ENCODE peak calls at places on chromosome 12, in ten cellular contexts. I is naive thymus-derived CD4-positive, alpha-beta T cell; B is astrocyte; J is Panc1; C is mesendoderm; Q is SJSA1; A is fibroblast of lung; X is tibial artery; S is pancreas; Z is lower lobe of right lung. R is an unnamed sample. For H3K27me3, the result is how much of the 10 kb centered on the place peaks cover.

GRCh38 chr12:107320929-107321618 is 227.7 kb upstream of the CRY1 start:
- DNase-seq in J (no peak), S (no peak), C (peak), Z (peak), X (no peak), A (peak), Q (no peak), I (peak), B (peak), R (peak)

GRCh38 chr12:114025935-114026334 is 59.8 kb upstream of the RBM19 start:
- DNase-seq in S (no peak), J (no peak), Z (no peak), X (no peak), A (no peak), I (no peak), C (no peak), Q (no peak), B (no peak), R (peak)

GRCh38 chr12:14310866-14311265 is 54.6 kb upstream of the ATF7IP start:
- DNase-seq in J (no peak), B (no peak), Z (no peak), C (no peak), I (no peak), A (no peak), Q (no peak), S (no peak), X (no peak), R (no peak)

GRCh38 chr12:1369460-1369859 is 224.9 kb downstream of the FBXL14 start:
- DNase-seq in Q (no peak), S (no peak), I (no peak), B (no peak), J (no peak), C (no peak), X (no peak), Z (no peak), A (peak), R (no peak)

GRCh38 chr12:14327717-14328116 is 37.8 kb upstream of the ATF7IP start:
- DNase-seq in I (no peak), C (no peak), B (peak), Q (no peak), Z (no peak), S (no peak), J (no peak), A (peak), X (no peak), R (no peak)

GRCh38 chr12:85036241-85036707 is at the start of the genes LRRIQ1 and TSPAN19:
- DNase-seq in B (peak), C (peak), Q (peak), A (peak), I (peak), S (peak), Z (peak), J (peak), X (peak), R (peak)

GRCh38 chr12:63521706-63522105 is 146.6 kb downstream of the DPY19L2 start:
- DNase-seq in S (no peak), X (no peak), B (no peak), I (no peak), J (no peak), Q (no peak), C (no peak), A (no peak), Z (no peak), R (no peak)

GRCh38 chr12:108640802-108641445 is 7.2 kb upstream of the SELPLG start:
- DNase-seq in S (no peak), Q (peak), I (no peak), B (peak), X (no peak), J (no peak), A (peak), C (no peak), Z (peak), R (peak)

GRCh38 chr12:44628180-44628579 is 247.9 kb downstream of the NELL2 start:
- DNase-seq in C (no peak), J (no peak), S (no peak), I (no peak), B (no peak), Z (no peak), X (no peak), A (no peak), Q (no peak), R (no peak)

GRCh38 chr12:91361864-91362263 is 179.2 kb upstream of the DCN start:
- DNase-seq in A (peak), Z (no peak), J (no peak), Q (no peak), X (no peak), B (no peak), I (peak), S (no peak), C (peak), R (no peak)

GRCh38 chr12:2453076-2453806 is 341.5 kb upstream of the FKBP4 start:
- DNase-seq in J (no peak), B (no peak), X (no peak), C (no peak), Q (no peak), S (no peak), Z (no peak), A (no peak), I (no peak), R (no peak)

GRCh38 chr12:127245009-127245408 is 1022.0 kb upstream of the TMEM132C start:
- DNase-seq in C (no peak), Q (no peak), J (no peak), A (peak), S (no peak), I (no peak), Z (no peak), X (no peak), B (peak), R (no peak)

GRCh38 chr12:131473721-131474709 is 236.9 kb upstream of the SFSWAP start:
- DNase-seq in B (no peak), Z (no peak), X (no peak), J (no peak), Q (peak), I (no peak), C (peak), S (no peak), A (no peak), R (no peak)

GRCh38 chr12:103924761-103925641 is 5.2 kb upstream of the HSP90B1 start:
- DNase-seq in Z (no peak), B (peak), X (no peak), J (peak), Q (peak), A (peak), C (peak), I (no peak), S (no peak), R (no peak)

GRCh38 chr12:108210001-108210400 is 80.9 kb downstream of the WSCD2 start:
- DNase-seq in Q (no peak), J (no peak), X (no peak), S (no peak), A (no peak), C (no peak), I (no peak), B (no peak), Z (no peak), R (no peak)

GRCh38 chr12:117162649-117163048 is 27.6 kb downstream of the FBXO21 start:
- DNase-seq in Z (no peak), C (no peak), I (no peak), X (no peak), Q (no peak), J (no peak), S (no peak), B (no peak), A (no peak), R (no peak)

GRCh38 chr12:43482311-43483085 is 69.5 kb downstream of the ADAMTS20 start:
- DNase-seq in J (no peak), Q (no peak), Z (no peak), A (no peak), X (no peak), I (no peak), C (no peak), B (no peak), S (no peak), R (no peak)

GRCh38 chr12:111842556-111843396 is 748 bp downstream of the MAPKAPK5 start:
- DNase-seq in Q (no peak), J (no peak), B (no peak), C (peak), A (peak), S (peak), X (no peak), I (no peak), Z (no peak), R (no peak)

GRCh38 chr12:64169999-64170398 is 52.1 kb downstream of the KICS2 start:
- DNase-seq in Z (no peak), S (no peak), B (no peak), A (peak), Q (no peak), J (no peak), I (no peak), C (no peak), X (no peak), R (no peak)

GRCh38 chr12:72966684-72967083 is 694.5 kb downstream of the TRHDE start:
- DNase-seq in I (no peak), A (no peak), B (no peak), C (no peak), S (no peak), J (no peak), Q (no peak), X (no peak), Z (no peak), R (no peak)

GRCh38 chr12:4587108-4587507 is 25.1 kb downstream of the DYRK4 start:
- DNase-seq in Q (no peak), Z (no peak), S (no peak), B (no peak), X (no peak), A (no peak), I (no peak), J (no peak), C (peak), R (no peak)

GRCh38 chr12:104673294-104674062 is 216.7 kb downstream of the CHST11 start:
- DNase-seq in A (no peak), Q (no peak), I (no peak), B (no peak), Z (no peak), X (no peak), J (no peak), C (no peak), S (no peak), R (no peak)

GRCh38 chr12:20601668-20602280 is 93.4 kb upstream of the SLCO1C1 start:
- DNase-seq in B (peak), X (no peak), Q (no peak), A (peak), C (peak), S (no peak), I (no peak), Z (no peak), J (no peak), R (no peak)

GRCh38 chr12:78970041-78970440 is 105.5 kb downstream of the SYT1 start:
- DNase-seq in Q (no peak), J (no peak), I (no peak), Z (no peak), B (peak), S (no peak), C (no peak), A (peak), X (no peak), R (no peak)

GRCh38 chr12:49346659-49347306 is at the start of gene DNAJC22:
- DNase-seq in S (no peak), Q (no peak), X (peak), I (no peak), Z (no peak), C (peak), A (peak), J (no peak), B (no peak), R (peak)

GRCh38 chr12:66668311-66668710 is 10.6 kb downstream of the GRIP1 start:
- DNase-seq in Q (no peak), I (no peak), X (no peak), C (peak), Z (no peak), J (no peak), A (peak), B (no peak), S (peak), R (no peak)

GRCh38 chr12:117685115-117685926 is 283.5 kb downstream of the KSR2 start:
- DNase-seq in Q (peak), C (peak), S (peak), B (peak), J (peak), X (peak), A (peak), I (no peak), Z (no peak), R (peak)

GRCh38 chr12:75489613-75490210 is 9.2 kb downstream of the GLIPR1 start:
- DNase-seq in Q (no peak), C (no peak), X (no peak), I (no peak), A (peak), Z (no peak), S (no peak), J (no peak), B (peak), R (no peak)

GRCh38 chr12:15526033-15526432 is 203.7 kb downstream of the PTPRO start:
- DNase-seq in C (peak), Q (no peak), A (no peak), X (no peak), I (no peak), B (no peak), S (no peak), Z (no peak), J (no peak), R (no peak)

GRCh38 chr12:107500310-107500709 is 185.3 kb upstream of the PWP1 start:
- DNase-seq in I (no peak), J (no peak), B (no peak), Q (peak), Z (no peak), X (no peak), C (no peak), A (no peak), S (no peak), R (no peak)

GRCh38 chr12:78040111-78040510 is 209.4 kb downstream of the NAV3 start:
- DNase-seq in J (no peak), X (no peak), S (no peak), A (peak), C (no peak), B (peak), Z (no peak), Q (no peak), I (no peak), R (no peak)

GRCh38 chr12:38137716-38138115 is 178.9 kb upstream of the ALG10B start:
- DNase-seq in Q (peak), B (no peak), J (no peak), I (no peak), S (no peak), C (no peak), Z (no peak), A (no peak), X (no peak), R (no peak)

GRCh38 chr12:89461649-89462612 is 62.7 kb downstream of the GALNT4 start:
- DNase-seq in A (peak), X (no peak), J (peak), B (peak), Q (no peak), C (peak), I (peak), Z (no peak), S (no peak), R (no peak)

GRCh38 chr12:55937956-55938355 is 7.0 kb downstream of the DGKA start:
- DNase-seq in Z (no peak), Q (no peak), S (no peak), A (peak), I (no peak), C (peak), X (no peak), J (no peak), B (no peak), R (no peak)

GRCh38 chr12:113586461-113586860 is 114.8 kb upstream of the LHX5 start:
- DNase-seq in S (no peak), B (no peak), C (no peak), J (no peak), Q (no peak), A (no peak), X (peak), I (no peak), Z (no peak), R (no peak)

GRCh38 chr12:19799886-19800602 is 360.8 kb downstream of the AEBP2 start:
- DNase-seq in X (no peak), I (no peak), C (no peak), Z (no peak), Q (no peak), J (no peak), S (no peak), B (peak), A (peak), R (peak)

DNA sequence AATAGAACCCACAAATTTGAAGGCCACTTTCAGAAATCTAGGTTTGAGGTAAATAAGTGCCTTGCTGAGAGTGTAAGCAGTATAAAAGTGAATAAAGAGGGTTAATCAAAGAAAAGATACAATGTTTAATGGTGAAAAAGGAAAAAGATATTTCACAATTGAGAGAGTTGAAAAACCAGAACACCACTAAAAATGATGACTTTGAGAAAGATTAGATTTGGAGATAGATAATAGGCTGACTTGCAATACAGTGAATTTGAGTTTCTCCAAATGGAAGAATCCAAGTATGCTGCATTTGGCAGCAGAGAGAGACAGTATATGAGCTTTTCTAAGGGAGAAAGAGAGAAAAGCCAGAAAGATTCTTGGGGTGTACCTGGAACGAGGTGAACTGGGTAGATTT is 2.2 kb downstream of the DENR start:
- DNase-seq in A (no peak), Z (no peak), S (no peak), B (no peak), C (no peak), J (no peak), Q (no peak), I (no peak), X (no peak), R (no peak)
- H3K4me3 ChIP-seq in A (no peak), Z (no peak), S (no peak), B (no peak), C (no peak), J (no peak), Q (no peak), I (no peak), X (no peak), R (no peak)

DNA sequence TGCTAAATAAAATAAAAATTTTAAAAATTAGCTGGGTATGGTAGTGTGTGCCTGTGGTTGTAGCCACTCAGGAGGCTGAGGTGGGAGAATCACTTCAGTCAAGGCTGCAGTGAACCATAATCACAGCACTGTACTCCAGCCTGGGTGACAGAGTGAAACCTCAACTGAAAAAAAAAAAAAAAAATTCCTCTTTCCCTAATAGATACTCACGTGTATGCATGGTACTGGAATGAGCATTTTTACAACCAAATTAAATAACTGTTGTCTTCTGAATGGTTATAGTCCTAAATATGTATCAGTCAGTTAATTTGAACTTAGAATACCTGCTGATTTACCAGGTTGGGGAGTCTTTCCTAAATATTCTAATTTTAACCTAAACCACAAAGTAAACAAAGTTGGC is 98.3 kb upstream of the ATF1 start:
- DNase-seq in B (no peak), Q (no peak), I (no peak), A (no peak), X (no peak), J (no peak), S (no peak), C (no peak), Z (no peak), R (no peak)
- H3K27me3 ChIP-seq in B (under half), Q (under half), I (under half), A (under half), X (under half), J (under half), S (under half), C (under half), Z (under half), R (under half)

DNA sequence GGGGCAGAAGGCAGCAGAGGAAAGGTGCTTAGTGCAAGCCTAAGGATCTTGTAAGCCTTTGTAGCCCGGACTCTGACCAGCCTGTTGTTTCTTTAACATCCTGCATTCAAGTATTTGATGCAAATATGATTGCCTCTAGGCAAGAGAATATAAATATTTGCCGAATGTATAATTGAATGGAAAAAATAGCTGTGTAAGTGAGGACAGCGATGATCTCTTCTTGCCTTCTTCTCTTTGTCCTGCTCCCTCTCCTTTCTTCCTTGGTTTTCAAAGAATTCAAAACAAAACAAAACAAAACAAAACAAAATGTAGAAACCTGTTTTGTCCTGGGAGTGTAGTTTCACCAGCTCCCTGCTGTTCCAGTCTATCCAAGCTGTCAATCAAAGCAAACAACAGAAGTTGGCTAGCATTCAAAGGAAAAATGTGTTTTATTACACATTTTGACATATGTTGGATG is 74.9 kb upstream of the CPM start:
- DNase-seq in J (no peak), B (no peak), A (no peak), Z (no peak), I (no peak), C (no peak), Q (no peak), X (no peak), S (no peak), R (no peak)
- H3K27ac ChIP-seq in J (no peak), B (no peak), A (peak), Z (peak), I (no peak), C (no peak), Q (peak), X (no peak), S (no peak), R (no peak)

DNA sequence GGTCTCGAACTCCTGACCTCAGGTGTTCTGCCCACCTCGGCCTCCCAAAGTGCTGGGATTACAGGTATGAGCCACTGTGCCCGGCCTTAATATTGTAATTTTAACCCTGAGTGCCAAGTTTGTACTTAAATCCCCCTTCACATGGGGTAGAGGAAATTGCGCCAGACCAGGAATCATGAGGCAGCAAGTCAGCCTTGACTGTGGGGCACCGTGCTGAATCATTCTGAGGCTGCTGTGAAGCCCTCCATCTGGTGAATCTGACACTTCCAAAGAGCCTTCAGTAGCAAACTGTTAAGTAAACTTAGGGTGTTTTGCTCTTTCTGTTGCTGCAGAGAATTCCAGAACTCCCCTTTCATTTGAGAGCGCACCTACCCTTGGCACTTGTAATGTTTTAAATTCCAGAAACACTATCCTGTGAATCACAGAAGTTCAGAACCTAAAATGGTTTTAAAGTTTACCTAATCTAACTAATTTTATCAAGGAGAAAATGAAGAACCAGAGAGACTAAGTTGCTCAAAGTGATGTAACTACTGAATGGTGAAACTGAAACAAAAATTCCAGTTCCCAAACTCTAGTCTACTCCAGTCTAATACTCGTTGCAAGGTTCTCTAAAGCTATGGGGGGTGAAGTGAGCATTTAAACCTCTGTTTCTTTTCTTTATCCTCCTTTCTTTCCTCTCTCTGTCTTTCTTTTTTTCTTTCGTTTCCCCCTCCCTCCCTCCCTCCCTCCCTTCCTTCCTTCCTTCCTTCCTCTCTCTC is 7.5 kb downstream of the HEBP1 start:
- DNase-seq in X (peak), Z (peak), B (peak), A (peak), C (peak), I (no peak), J (no peak), S (no peak), Q (peak), R (peak)
- H3K4me3 ChIP-seq in X (no peak), Z (peak), B (peak), A (peak), C (no peak), I (no peak), J (no peak), S (no peak), Q (peak), R (no peak)

R was measured in right cardiac atrium.